ENCODE peak calls at places on chromosomes 1 and 21, in seven cellular contexts. One of them, this sample, is unnamed.

GRCh38 chr1:150995896-150996295 is 10.8 kb downstream of the MINDY1 start:
- DNase-seq in left cardiac atrium: peak; percentile 37
- DNase-seq in activated naive CD4-positive, alpha-beta T cell: no peak
- DNase-seq in hippocampal formation: peak; percentile 22
- DNase-seq in C1 segment of cervical spinal cord: peak; percentile 20
- DNase-seq in nucleus accumbens: no peak
- DNase-seq in right lobe of liver: peak; percentile 45
- DNase-seq in this sample: no peak

GRCh38 chr21:29299046-29299905 is 554 bp downstream of the BACH1 start:
- DNase-seq in left cardiac atrium: peak; percentile 73
- DNase-seq in activated naive CD4-positive, alpha-beta T cell: peak; percentile 42
- DNase-seq in hippocampal formation: peak; percentile 52
- DNase-seq in C1 segment of cervical spinal cord: peak; percentile 56
- DNase-seq in nucleus accumbens: peak; percentile 31
- DNase-seq in right lobe of liver: peak; percentile 80
- DNase-seq in this sample: peak; percentile 29

GRCh38 chr1:214380986-214381695 is 100.2 kb downstream of the SMYD2 start:
- DNase-seq in left cardiac atrium: no peak
- DNase-seq in activated naive CD4-positive, alpha-beta T cell: no peak
- DNase-seq in hippocampal formation: no peak
- DNase-seq in C1 segment of cervical spinal cord: no peak
- DNase-seq in nucleus accumbens: no peak
- DNase-seq in right lobe of liver: no peak
- DNase-seq in this sample: no peak

GRCh38 chr1:53573931-53574330 is 114.7 kb downstream of the DMRTB1 start:
- DNase-seq in left cardiac atrium: no peak
- DNase-seq in activated naive CD4-positive, alpha-beta T cell: no peak
- DNase-seq in hippocampal formation: no peak
- DNase-seq in C1 segment of cervical spinal cord: no peak
- DNase-seq in nucleus accumbens: no peak
- DNase-seq in right lobe of liver: no peak
- DNase-seq in this sample: no peak

GRCh38 chr1:52571783-52572182 is 18.9 kb upstream of the TUT4 start:
- DNase-seq in left cardiac atrium: no peak
- DNase-seq in activated naive CD4-positive, alpha-beta T cell: no peak
- DNase-seq in hippocampal formation: no peak
- DNase-seq in C1 segment of cervical spinal cord: no peak
- DNase-seq in nucleus accumbens: no peak
- DNase-seq in right lobe of liver: no peak
- DNase-seq in this sample: no peak

GRCh38 chr1:21022279-21023040 is 154.2 kb downstream of the EIF4G3 start:
- DNase-seq in left cardiac atrium: peak; percentile 46
- DNase-seq in activated naive CD4-positive, alpha-beta T cell: no peak
- DNase-seq in hippocampal formation: no peak
- DNase-seq in C1 segment of cervical spinal cord: peak; percentile 1
- DNase-seq in nucleus accumbens: no peak
- DNase-seq in right lobe of liver: no peak
- DNase-seq in this sample: peak; percentile 36

GRCh38 chr1:2888281-2888845 is 86.9 kb upstream of the TTC34 start:
- DNase-seq in left cardiac atrium: no peak
- DNase-seq in activated naive CD4-positive, alpha-beta T cell: no peak
- DNase-seq in hippocampal formation: no peak
- DNase-seq in C1 segment of cervical spinal cord: no peak
- DNase-seq in nucleus accumbens: no peak
- DNase-seq in right lobe of liver: no peak
- DNase-seq in this sample: no peak

GRCh38 chr21:26093094-26093493 is 77.5 kb downstream of the APP start:
- DNase-seq in left cardiac atrium: no peak
- DNase-seq in activated naive CD4-positive, alpha-beta T cell: no peak
- DNase-seq in hippocampal formation: no peak
- DNase-seq in C1 segment of cervical spinal cord: no peak
- DNase-seq in nucleus accumbens: no peak
- DNase-seq in right lobe of liver: no peak
- DNase-seq in this sample: no peak

GRCh38 chr1:67586596-67586995 is 98.4 kb upstream of the GADD45A start:
- DNase-seq in left cardiac atrium: no peak
- DNase-seq in activated naive CD4-positive, alpha-beta T cell: no peak
- DNase-seq in hippocampal formation: no peak
- DNase-seq in C1 segment of cervical spinal cord: no peak
- DNase-seq in nucleus accumbens: no peak
- DNase-seq in right lobe of liver: no peak
- DNase-seq in this sample: no peak

GRCh38 chr21:36554411-36555157 is 74.7 kb upstream of the CLDN14 start:
- DNase-seq in left cardiac atrium: no peak
- DNase-seq in activated naive CD4-positive, alpha-beta T cell: no peak
- DNase-seq in hippocampal formation: no peak
- DNase-seq in C1 segment of cervical spinal cord: no peak
- DNase-seq in nucleus accumbens: no peak
- DNase-seq in right lobe of liver: no peak
- DNase-seq in this sample: no peak

GRCh38 chr1:171740987-171741871 is 636 bp downstream of the VAMP4 start:
- DNase-seq in left cardiac atrium: peak; percentile 31
- DNase-seq in activated naive CD4-positive, alpha-beta T cell: no peak
- DNase-seq in hippocampal formation: peak; percentile 51
- DNase-seq in C1 segment of cervical spinal cord: peak; percentile 19
- DNase-seq in nucleus accumbens: peak; percentile 32
- DNase-seq in right lobe of liver: no peak
- DNase-seq in this sample: no peak

GRCh38 chr1:185980891-185981290 is 246.7 kb downstream of the HMCN1 start:
- DNase-seq in left cardiac atrium: no peak
- DNase-seq in activated naive CD4-positive, alpha-beta T cell: no peak
- DNase-seq in hippocampal formation: no peak
- DNase-seq in C1 segment of cervical spinal cord: no peak
- DNase-seq in nucleus accumbens: no peak
- DNase-seq in right lobe of liver: no peak
- DNase-seq in this sample: no peak

GRCh38 chr1:198113302-198113701 is 43.5 kb upstream of the NEK7 start:
- DNase-seq in left cardiac atrium: no peak
- DNase-seq in activated naive CD4-positive, alpha-beta T cell: no peak
- DNase-seq in hippocampal formation: no peak
- DNase-seq in C1 segment of cervical spinal cord: no peak
- DNase-seq in nucleus accumbens: no peak
- DNase-seq in right lobe of liver: no peak
- DNase-seq in this sample: no peak

GRCh38 chr1:75257424-75257823 is 123.2 kb downstream of the LHX8 start:
- DNase-seq in left cardiac atrium: no peak
- DNase-seq in activated naive CD4-positive, alpha-beta T cell: no peak
- DNase-seq in hippocampal formation: no peak
- DNase-seq in C1 segment of cervical spinal cord: no peak
- DNase-seq in nucleus accumbens: no peak
- DNase-seq in right lobe of liver: no peak
- DNase-seq in this sample: no peak

GRCh38 chr1:205360166-205360565 is 3.4 kb upstream of the KLHDC8A start:
- DNase-seq in left cardiac atrium: no peak
- DNase-seq in activated naive CD4-positive, alpha-beta T cell: no peak
- DNase-seq in hippocampal formation: peak; percentile 38
- DNase-seq in C1 segment of cervical spinal cord: peak; percentile 62
- DNase-seq in nucleus accumbens: peak; percentile 49
- DNase-seq in right lobe of liver: no peak
- DNase-seq in this sample: no peak

GRCh38 chr1:110060034-110060661 is 10.3 kb downstream of the ALX3 start:
- DNase-seq in left cardiac atrium: no peak
- DNase-seq in activated naive CD4-positive, alpha-beta T cell: peak; percentile 53
- DNase-seq in hippocampal formation: no peak
- DNase-seq in C1 segment of cervical spinal cord: no peak
- DNase-seq in nucleus accumbens: no peak
- DNase-seq in right lobe of liver: no peak
- DNase-seq in this sample: no peak

GRCh38 chr1:54969879-54970278 is 10.5 kb upstream of the TMEM61 start:
- DNase-seq in left cardiac atrium: no peak
- DNase-seq in activated naive CD4-positive, alpha-beta T cell: no peak
- DNase-seq in hippocampal formation: no peak
- DNase-seq in C1 segment of cervical spinal cord: no peak
- DNase-seq in nucleus accumbens: no peak
- DNase-seq in right lobe of liver: no peak
- DNase-seq in this sample: no peak

GRCh38 chr21:39502631-39503030 is 50.9 kb downstream of the SH3BGR start:
- DNase-seq in left cardiac atrium: no peak
- DNase-seq in activated naive CD4-positive, alpha-beta T cell: no peak
- DNase-seq in hippocampal formation: peak; percentile 47
- DNase-seq in C1 segment of cervical spinal cord: no peak
- DNase-seq in nucleus accumbens: peak; percentile 68
- DNase-seq in right lobe of liver: no peak
- DNase-seq in this sample: no peak

GRCh38 chr1:54812801-54813478 is 11.8 kb upstream of the TTC22 start:
- DNase-seq in left cardiac atrium: no peak
- DNase-seq in activated naive CD4-positive, alpha-beta T cell: no peak
- DNase-seq in hippocampal formation: no peak
- DNase-seq in C1 segment of cervical spinal cord: no peak
- DNase-seq in nucleus accumbens: no peak
- DNase-seq in right lobe of liver: no peak
- DNase-seq in this sample: no peak

GRCh38 chr21:8998946-8999681 is 1522.3 kb upstream of the TPTE start:
- DNase-seq in left cardiac atrium: no peak
- DNase-seq in activated naive CD4-positive, alpha-beta T cell: no peak
- DNase-seq in hippocampal formation: no peak
- DNase-seq in C1 segment of cervical spinal cord: no peak
- DNase-seq in nucleus accumbens: no peak
- DNase-seq in right lobe of liver: no peak
- DNase-seq in this sample: no peak